ENCODE peak calls at places on chromosomes 3 and 15, in five cellular contexts. K is Peyer's patch; E is heart left ventricle; T is stimulated activated CD4-positive, alpha-beta T cell treated with anti-CD3 and anti-CD28 coated beads, Interleukin-2, amount 100 ng/mL, for 48 hours; Z is left colon. J is an unnamed sample.

GRCh38 chr15:58378241-58379085 is 53.3 kb upstream of the LIPC start:
- DNase-seq in T (no peak), E (no peak), Z (no peak), K (no peak), J (no peak)

GRCh38 chr3:12935023-12935860 is 93.9 kb upstream of the RPL32 start:
- DNase-seq in K (no peak), E (no peak), Z (no peak), T (no peak), J (no peak)

GRCh38 chr15:100229181-100230163 is 112.3 kb downstream of the ADAMTS17 start:
- DNase-seq in T (no peak), K (peak; percentile 57), E (no peak), Z (no peak), J (no peak)

GRCh38 chr15:49265911-49266310 is 95.9 kb downstream of the GALK2 start:
- DNase-seq in E (no peak), Z (no peak), T (no peak), K (no peak), J (no peak)

GRCh38 chr3:185362850-185363661 is at the start of gene MAP3K13:
- DNase-seq in Z (peak; percentile 54), T (no peak), E (peak; percentile 83), K (peak; percentile 79), J (peak; percentile 80)

GRCh38 chr15:68383161-68384074 is 48.5 kb downstream of the ITGA11 start:
- DNase-seq in E (peak; percentile 25), Z (no peak), K (peak; percentile 60), T (peak; percentile 40), J (no peak)

GRCh38 chr15:39624806-39625205 is 43.9 kb downstream of the THBS1 start:
- DNase-seq in E (no peak), T (peak; percentile 27), K (peak; percentile 89), Z (peak; percentile 49), J (peak; percentile 64)

GRCh38 chr15:95292790-95293450 is 1037.6 kb upstream of the NR2F2 start:
- DNase-seq in K (no peak), E (no peak), Z (no peak), T (no peak), J (no peak)

GRCh38 chr15:64894395-64895056 is 17.2 kb upstream of the ANKDD1A start:
- DNase-seq in E (no peak), K (peak; percentile 93), T (peak; percentile 49), Z (peak; percentile 67), J (peak; percentile 52)

GRCh38 chr3:5002174-5002870 is 23.1 kb downstream of the BHLHE40 start:
- DNase-seq in K (peak; percentile 41), T (peak; percentile 52), E (no peak), Z (no peak), J (no peak)

GRCh38 chr3:149512073-149512782 is 37.7 kb downstream of the TM4SF4 start:
- DNase-seq in K (peak; percentile 83), T (no peak), Z (peak; percentile 58), E (peak; percentile 59), J (peak; percentile 59)

GRCh38 chr3:176633511-176633910 is 563.8 kb downstream of the TBL1XR1 start:
- DNase-seq in E (no peak), K (no peak), T (no peak), Z (no peak), J (no peak)

GRCh38 chr15:58738051-58738707 is 11.3 kb downstream of the ADAM10 start:
- DNase-seq in E (no peak), Z (no peak), T (no peak), K (no peak), J (no peak)

GRCh38 chr3:103699228-103699627 is 1264.4 kb downstream of the ZPLD1 start:
- DNase-seq in Z (no peak), E (no peak), T (no peak), K (no peak), J (no peak)

GRCh38 chr3:159886050-159886449 is 102.6 kb upstream of the IL12A start:
- DNase-seq in T (no peak), K (no peak), Z (no peak), E (no peak), J (no peak)

GRCh38 chr3:184360070-184360833 is 1.2 kb downstream of the CLCN2 start:
- DNase-seq in T (no peak), Z (no peak), E (no peak), K (no peak), J (no peak)

J was measured in Right ventricle myocardium superior.